ENCODE peak calls at places on chromosome 5, in eight cellular contexts. E is brain microvascular endothelial cell, F is adrenal gland, W is AG04450, X is GM13977, R is cardiac fibroblast, Z is GM12865, S is mesothelial cell of epicardium. A is an unnamed sample.

GRCh38 chr5:120516799-120517198 is 52.7 kb downstream of the PRR16 start:
- DNase-seq in E (peak), F (no peak), W (no peak), X (no peak), R (peak), Z (no peak), S (no peak), A (no peak)

GRCh38 chr5:157855404-157855994 is 3.4 kb downstream of the CLINT1 start:
- DNase-seq in E (peak), F (peak), W (peak), X (no peak), R (peak), Z (peak), S (no peak), A (no peak)

GRCh38 chr5:54738118-54738972 is 220.8 kb downstream of the SNX18 start:
- DNase-seq in E (no peak), F (peak), W (no peak), X (no peak), R (peak), Z (no peak), S (no peak), A (no peak)

GRCh38 chr5:66713998-66714397 is 117.8 kb downstream of the MAST4 start:
- DNase-seq in E (peak), F (no peak), W (no peak), X (peak), R (peak), Z (peak), S (no peak), A (no peak)

GRCh38 chr5:14665110-14665822 is 748 bp downstream of the OTULIN start:
- DNase-seq in E (no peak), F (no peak), W (no peak), X (peak), R (peak), Z (peak), S (no peak), A (no peak)

GRCh38 chr5:58460727-58461286 is 921 bp upstream of the PLK2 start:
- DNase-seq in E (peak), F (peak), W (peak), X (peak), R (peak), Z (peak), S (peak), A (peak)

GRCh38 chr5:7208911-7209310 is 187.0 kb upstream of the ADCY2 start:
- DNase-seq in E (no peak), F (no peak), W (no peak), X (no peak), R (no peak), Z (no peak), S (no peak), A (no peak)

GRCh38 chr5:80186634-80187033 is 69.2 kb downstream of the SERINC5 start:
- DNase-seq in E (no peak), F (no peak), W (no peak), X (no peak), R (peak), Z (no peak), S (no peak), A (no peak)

GRCh38 chr5:84477485-84477884 is 92.8 kb upstream of the EDIL3 start:
- DNase-seq in E (no peak), F (no peak), W (no peak), X (no peak), R (no peak), Z (no peak), S (no peak), A (no peak)

GRCh38 chr5:15682122-15682521 is 182.1 kb downstream of the FBXL7 start:
- DNase-seq in E (no peak), F (no peak), W (no peak), X (no peak), R (no peak), Z (no peak), S (no peak), A (no peak)

GRCh38 chr5:39118638-39119037 is 44.4 kb upstream of the RICTOR start:
- DNase-seq in E (no peak), F (no peak), W (no peak), X (no peak), R (no peak), Z (no peak), S (no peak), A (no peak)

GRCh38 chr5:58085800-58086199 is 374.1 kb downstream of the PLK2 start:
- DNase-seq in E (peak), F (no peak), W (no peak), X (no peak), R (peak), Z (no peak), S (no peak), A (no peak)

GRCh38 chr5:38551020-38552017 is 5.1 kb downstream of the LIFR start:
- DNase-seq in E (peak), F (peak), W (peak), X (peak), R (peak), Z (no peak), S (no peak), A (no peak)

GRCh38 chr5:143085319-143085917 is 315.2 kb downstream of the ARHGAP26 start:
- DNase-seq in E (no peak), F (no peak), W (no peak), X (no peak), R (no peak), Z (no peak), S (no peak), A (no peak)

GRCh38 chr5:38420246-38420645 is 136.2 kb downstream of the LIFR start:
- DNase-seq in E (no peak), F (no peak), W (no peak), X (no peak), R (peak), Z (no peak), S (no peak), A (no peak)

GRCh38 chr5:53481887-53482716 is 1.7 kb downstream of the FST start:
- DNase-seq in E (peak), F (peak), W (no peak), X (peak), R (peak), Z (peak), S (peak), A (peak)

GRCh38 chr5:177131019-177131320 is 2.6 kb upstream of the NSD1 start:
- DNase-seq in E (no peak), F (no peak), W (no peak), X (no peak), R (no peak), Z (no peak), S (no peak), A (no peak)

GRCh38 chr5:1523793-1524480 is at the start of gene LPCAT1:
- DNase-seq in E (peak), F (peak), W (no peak), X (peak), R (peak), Z (peak), S (peak), A (peak)

GRCh38 chr5:13536921-13537320 is 407.6 kb downstream of the DNAH5 start:
- DNase-seq in E (no peak), F (no peak), W (peak), X (no peak), R (no peak), Z (no peak), S (no peak), A (no peak)

GRCh38 chr5:2223303-2223702 is 340.6 kb upstream of the IRX4 start:
- DNase-seq in E (no peak), F (no peak), W (no peak), X (no peak), R (no peak), Z (no peak), S (no peak), A (no peak)

GRCh38 chr5:145943674-145944121 is 7.3 kb downstream of the SH3RF2 start:
- DNase-seq in E (no peak), F (peak), W (no peak), X (no peak), R (peak), Z (no peak), S (no peak), A (no peak)

GRCh38 chr5:95382843-95383242 is 8.3 kb upstream of the FAM81B start:
- DNase-seq in E (no peak), F (no peak), W (no peak), X (no peak), R (no peak), Z (no peak), S (no peak), A (no peak)

GRCh38 chr5:109316631-109317030 is 93.1 kb downstream of the PJA2 start:
- DNase-seq in E (peak), F (no peak), W (no peak), X (no peak), R (peak), Z (no peak), S (no peak), A (no peak)

GRCh38 chr5:116402235-116402634 is 172.4 kb downstream of the SEMA6A start:
- DNase-seq in E (no peak), F (no peak), W (no peak), X (no peak), R (no peak), Z (no peak), S (no peak), A (no peak)

GRCh38 chr5:77561965-77562364 is 69.8 kb upstream of the WDR41 start:
- DNase-seq in E (no peak), F (no peak), W (no peak), X (no peak), R (no peak), Z (peak), S (no peak), A (no peak)

GRCh38 chr5:113050606-113051391 is 74.2 kb downstream of the DCP2 start:
- DNase-seq in E (peak), F (no peak), W (no peak), X (no peak), R (peak), Z (no peak), S (no peak), A (no peak)

GRCh38 chr5:121525731-121526130 is 326.0 kb upstream of the FTMT start:
- DNase-seq in E (no peak), F (no peak), W (no peak), X (no peak), R (no peak), Z (no peak), S (no peak), A (no peak)

GRCh38 chr5:76145945-76146344 is 62.8 kb downstream of the SV2C start:
- DNase-seq in E (no peak), F (no peak), W (no peak), X (peak), R (no peak), Z (peak), S (no peak), A (no peak)
- TF ChIP-seq CTCF in E (peak), F (no peak), W (peak), X (peak), R (no peak), Z (peak), S (no peak), A (no peak)

DNA sequence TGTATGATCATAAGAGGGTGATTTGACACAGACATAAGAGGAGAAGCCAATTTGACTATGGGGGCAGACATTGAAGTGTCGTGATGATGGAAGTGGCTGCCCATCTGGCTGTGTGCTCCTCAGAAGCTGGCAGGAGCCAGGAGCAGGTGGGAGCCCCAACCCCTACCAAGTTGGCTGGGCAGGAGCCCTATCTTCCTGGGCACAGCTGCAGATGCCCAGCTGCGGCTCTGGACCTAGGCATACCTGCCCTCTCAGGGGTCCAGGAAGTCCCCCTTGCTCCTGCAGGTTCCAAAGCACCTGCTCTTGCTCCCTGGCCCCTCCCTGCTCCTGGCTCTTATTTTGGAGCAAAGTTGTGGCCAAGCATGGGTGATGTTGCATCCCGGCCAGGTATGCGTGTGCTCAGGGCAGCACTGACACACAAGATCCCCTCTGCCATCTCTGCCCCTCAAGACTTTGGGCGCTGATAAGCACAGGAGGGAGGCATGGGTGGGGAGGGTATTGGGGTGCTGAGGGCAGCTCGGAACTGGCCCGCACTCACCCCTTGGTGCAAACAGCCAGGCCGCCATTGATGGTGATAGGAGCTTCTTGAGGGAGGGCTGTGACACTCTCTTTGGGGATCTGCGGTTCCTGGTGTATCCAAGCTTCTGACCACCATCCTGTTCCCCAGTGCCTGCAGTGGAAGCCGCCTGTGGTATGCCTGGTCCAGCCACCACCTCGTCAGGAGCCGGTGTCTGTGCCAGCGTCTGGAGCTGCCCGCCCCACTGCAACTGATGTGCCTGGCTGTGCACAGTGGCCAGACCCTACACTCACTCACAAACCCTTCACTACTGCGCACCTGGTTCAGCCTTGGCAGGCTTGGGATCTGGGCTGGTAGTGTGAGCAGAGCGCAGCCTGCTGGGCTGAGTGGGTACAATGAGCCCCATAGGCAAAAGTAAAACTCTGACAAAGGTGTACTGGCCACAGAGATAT is 230.9 kb downstream of the CDH9 start:
- DNase-seq in E (no peak), F (no peak), W (no peak), X (no peak), R (no peak), Z (no peak), S (no peak), A (no peak)
- TF ChIP-seq CTCF in E (no peak), F (no peak), W (no peak), X (no peak), R (no peak), Z (no peak), S (no peak), A (no peak)

GRCh38 chr5:22295832-22296231 is 557.3 kb downstream of the CDH12 start:
- DNase-seq in E (no peak), F (no peak), W (no peak), X (no peak), R (no peak), Z (no peak), S (no peak), A (no peak)
- TF ChIP-seq CTCF in E (no peak), F (no peak), W (no peak), X (no peak), R (no peak), Z (no peak), S (no peak), A (no peak)

GRCh38 chr5:36041537-36041845 is 25.2 kb downstream of the UGT3A2 start:
- DNase-seq in E (no peak), F (no peak), W (no peak), X (no peak), R (no peak), Z (no peak), S (no peak), A (no peak)
- TF ChIP-seq CTCF in E (no peak), F (no peak), W (no peak), X (no peak), R (no peak), Z (no peak), S (no peak), A (no peak)

GRCh38 chr5:124289641-124290201 is 456.7 kb downstream of the ZNF608 start:
- DNase-seq in E (no peak), F (no peak), W (no peak), X (no peak), R (no peak), Z (peak), S (no peak), A (no peak)
- TF ChIP-seq CTCF in E (peak), F (no peak), W (no peak), X (no peak), R (no peak), Z (no peak), S (no peak), A (no peak)

DNA sequence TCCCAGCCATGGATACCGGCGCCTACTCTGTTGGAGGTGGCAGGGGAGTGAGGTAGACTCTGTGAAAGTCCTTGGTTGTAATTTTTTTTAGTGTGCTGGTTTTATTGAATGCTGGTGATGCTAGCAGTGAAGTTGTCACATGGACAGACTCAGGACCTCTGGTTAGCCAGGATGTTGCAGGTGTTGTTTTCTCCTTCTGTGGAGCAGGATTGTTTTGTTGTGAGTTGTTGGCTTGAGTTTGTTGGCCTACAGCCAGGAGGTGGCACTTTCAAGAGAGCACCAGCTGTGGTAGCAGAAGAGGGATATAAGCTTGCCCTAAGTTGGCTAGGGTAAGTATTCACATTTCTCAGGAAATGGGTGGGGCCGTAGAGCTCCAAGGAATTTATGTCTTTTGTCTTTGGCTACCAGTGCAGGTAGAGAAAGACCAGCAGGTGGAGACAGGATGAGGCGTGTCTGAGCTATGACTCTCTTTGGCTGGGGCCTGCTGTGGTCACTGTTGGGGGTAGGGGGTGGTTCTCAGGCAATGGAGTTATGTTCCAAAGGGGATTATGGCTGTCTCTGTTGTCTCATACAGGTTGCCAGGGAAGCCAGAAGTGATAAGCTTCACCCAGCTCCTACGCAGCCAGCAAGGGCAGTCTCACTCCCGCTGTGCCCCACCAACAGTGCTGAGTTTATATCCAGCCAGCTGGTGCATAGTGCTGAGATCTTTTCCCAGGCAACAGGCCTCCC is 248.7 kb downstream of the TAF11L14 start:
- DNase-seq in E (no peak), F (no peak), W (no peak), X (no peak), R (no peak), Z (no peak), S (no peak), A (no peak)
- TF ChIP-seq CTCF in E (no peak), F (no peak), W (no peak), X (no peak), R (no peak), Z (no peak), S (no peak), A (no peak)